ENCODE peak calls at places on chromosome 1, in six cellular contexts. One of them, this sample, is unnamed.

GRCh38 chr1:176461576-176461975 is 1.4 kb upstream of the PAPPA2 start:
- DNase-seq in NCI-H1417: no peak
- DNase-seq in sigmoid colon: no peak
- DNase-seq in stimulated activated CD4-positive, alpha-beta T cell treated with anti-CD3 and anti-CD28 coated beads, Interleukin-1b, Interleukin-23, amount 100 ng/mL, for 4 hours: no peak
- DNase-seq in stimulated activated CD8-positive, alpha-beta memory T cell treated with anti-CD3 and anti-CD28 coated beads, Interleukin-4, amount 100 ng/mL, for 1 hour: no peak
- DNase-seq in adrenal gland: no peak
- DNase-seq in this sample: no peak

GRCh38 chr1:44572572-44572879 is 101.8 kb downstream of the TMEM53 start:
- DNase-seq in sigmoid colon: no peak
- DNase-seq in stimulated activated CD4-positive, alpha-beta T cell treated with anti-CD3 and anti-CD28 coated beads, Interleukin-1b, Interleukin-23, amount 100 ng/mL, for 4 hours: no peak
- DNase-seq in adrenal gland: no peak
- DNase-seq in NCI-H1417: no peak
- DNase-seq in stimulated activated CD8-positive, alpha-beta memory T cell treated with anti-CD3 and anti-CD28 coated beads, Interleukin-4, amount 100 ng/mL, for 1 hour: no peak
- DNase-seq in this sample: no peak

GRCh38 chr1:41613646-41614592 is 129.4 kb upstream of the EDN2 start:
- DNase-seq in NCI-H1417: no peak
- DNase-seq in adrenal gland: no peak
- DNase-seq in stimulated activated CD4-positive, alpha-beta T cell treated with anti-CD3 and anti-CD28 coated beads, Interleukin-1b, Interleukin-23, amount 100 ng/mL, for 4 hours: no peak
- DNase-seq in stimulated activated CD8-positive, alpha-beta memory T cell treated with anti-CD3 and anti-CD28 coated beads, Interleukin-4, amount 100 ng/mL, for 1 hour: no peak
- DNase-seq in sigmoid colon: peak
- DNase-seq in this sample: no peak

GRCh38 chr1:175210744-175211143 is 18.2 kb upstream of the KIAA0040 start:
- DNase-seq in stimulated activated CD8-positive, alpha-beta memory T cell treated with anti-CD3 and anti-CD28 coated beads, Interleukin-4, amount 100 ng/mL, for 1 hour: no peak
- DNase-seq in NCI-H1417: no peak
- DNase-seq in adrenal gland: no peak
- DNase-seq in stimulated activated CD4-positive, alpha-beta T cell treated with anti-CD3 and anti-CD28 coated beads, Interleukin-1b, Interleukin-23, amount 100 ng/mL, for 4 hours: no peak
- DNase-seq in sigmoid colon: no peak
- DNase-seq in this sample: no peak

GRCh38 chr1:18001725-18002124 is 105.9 kb upstream of the IGSF21 start:
- DNase-seq in sigmoid colon: no peak
- DNase-seq in stimulated activated CD8-positive, alpha-beta memory T cell treated with anti-CD3 and anti-CD28 coated beads, Interleukin-4, amount 100 ng/mL, for 1 hour: no peak
- DNase-seq in NCI-H1417: no peak
- DNase-seq in stimulated activated CD4-positive, alpha-beta T cell treated with anti-CD3 and anti-CD28 coated beads, Interleukin-1b, Interleukin-23, amount 100 ng/mL, for 4 hours: no peak
- DNase-seq in adrenal gland: no peak
- DNase-seq in this sample: no peak

GRCh38 chr1:11564237-11564636 is 85.3 kb downstream of the DISP3 start:
- DNase-seq in NCI-H1417: no peak
- DNase-seq in stimulated activated CD4-positive, alpha-beta T cell treated with anti-CD3 and anti-CD28 coated beads, Interleukin-1b, Interleukin-23, amount 100 ng/mL, for 4 hours: no peak
- DNase-seq in stimulated activated CD8-positive, alpha-beta memory T cell treated with anti-CD3 and anti-CD28 coated beads, Interleukin-4, amount 100 ng/mL, for 1 hour: no peak
- DNase-seq in sigmoid colon: no peak
- DNase-seq in adrenal gland: no peak
- DNase-seq in this sample: no peak

GRCh38 chr1:27557596-27558340 is 46.2 kb downstream of the AHDC1 start:
- DNase-seq in sigmoid colon: peak
- DNase-seq in stimulated activated CD8-positive, alpha-beta memory T cell treated with anti-CD3 and anti-CD28 coated beads, Interleukin-4, amount 100 ng/mL, for 1 hour: no peak
- DNase-seq in NCI-H1417: no peak
- DNase-seq in adrenal gland: no peak
- DNase-seq in stimulated activated CD4-positive, alpha-beta T cell treated with anti-CD3 and anti-CD28 coated beads, Interleukin-1b, Interleukin-23, amount 100 ng/mL, for 4 hours: no peak
- DNase-seq in this sample: no peak

GRCh38 chr1:213858581-213858980 is 129.2 kb upstream of the PROX1 start:
- DNase-seq in stimulated activated CD8-positive, alpha-beta memory T cell treated with anti-CD3 and anti-CD28 coated beads, Interleukin-4, amount 100 ng/mL, for 1 hour: no peak
- DNase-seq in stimulated activated CD4-positive, alpha-beta T cell treated with anti-CD3 and anti-CD28 coated beads, Interleukin-1b, Interleukin-23, amount 100 ng/mL, for 4 hours: no peak
- DNase-seq in sigmoid colon: no peak
- DNase-seq in adrenal gland: no peak
- DNase-seq in NCI-H1417: no peak
- DNase-seq in this sample: no peak

GRCh38 chr1:236978740-236979139 is 25.5 kb downstream of the MT1HL1 start:
- DNase-seq in stimulated activated CD8-positive, alpha-beta memory T cell treated with anti-CD3 and anti-CD28 coated beads, Interleukin-4, amount 100 ng/mL, for 1 hour: no peak
- DNase-seq in adrenal gland: no peak
- DNase-seq in sigmoid colon: no peak
- DNase-seq in NCI-H1417: no peak
- DNase-seq in stimulated activated CD4-positive, alpha-beta T cell treated with anti-CD3 and anti-CD28 coated beads, Interleukin-1b, Interleukin-23, amount 100 ng/mL, for 4 hours: no peak
- DNase-seq in this sample: no peak

This sample was measured in ascending aorta.